ENCODE peak calls at places on chromosomes 2 and 18, in ten cellular contexts. One of them, this sample, is unnamed.

GRCh38 chr2:229713371-229714079 is 830 bp downstream of the DNER start:
- DNase-seq in T-cell: no peak
- DNase-seq in hippocampal formation: peak; percentile 50
- DNase-seq in iris pigment epithelial cell: peak; percentile 16
- DNase-seq in substantia nigra: peak; percentile 79
- DNase-seq in GDM1: no peak
- DNase-seq in HTR-8/SVneo: no peak
- DNase-seq in activated T-helper 1 cell treated with Interleukin-2 at 50 U/mL for 16 hours: no peak
- DNase-seq in foreskin fibroblast: peak; percentile 58
- DNase-seq in GM12878: no peak
- DNase-seq in this sample: no peak

GRCh38 chr18:10953672-10954071 is 195.7 kb downstream of the PIEZO2 start:
- DNase-seq in T-cell: no peak
- DNase-seq in hippocampal formation: no peak
- DNase-seq in iris pigment epithelial cell: no peak
- DNase-seq in substantia nigra: no peak
- DNase-seq in GDM1: no peak
- DNase-seq in HTR-8/SVneo: no peak
- DNase-seq in activated T-helper 1 cell treated with Interleukin-2 at 50 U/mL for 16 hours: no peak
- DNase-seq in foreskin fibroblast: no peak
- DNase-seq in GM12878: peak; percentile 84
- DNase-seq in this sample: no peak

GRCh38 chr2:132577693-132578092 is 92.3 kb downstream of the LYPD1 start:
- DNase-seq in T-cell: no peak
- DNase-seq in hippocampal formation: no peak
- DNase-seq in iris pigment epithelial cell: no peak
- DNase-seq in substantia nigra: no peak
- DNase-seq in GDM1: no peak
- DNase-seq in HTR-8/SVneo: no peak
- DNase-seq in activated T-helper 1 cell treated with Interleukin-2 at 50 U/mL for 16 hours: no peak
- DNase-seq in foreskin fibroblast: no peak
- DNase-seq in GM12878: no peak
- DNase-seq in this sample: no peak

GRCh38 chr18:3380384-3380961 is 69.5 kb upstream of the TGIF1 start:
- DNase-seq in T-cell: no peak
- DNase-seq in hippocampal formation: no peak
- DNase-seq in iris pigment epithelial cell: peak; percentile 69
- DNase-seq in substantia nigra: no peak
- DNase-seq in GDM1: no peak
- DNase-seq in HTR-8/SVneo: peak; percentile 29
- DNase-seq in activated T-helper 1 cell treated with Interleukin-2 at 50 U/mL for 16 hours: no peak
- DNase-seq in foreskin fibroblast: peak; percentile 2
- DNase-seq in GM12878: no peak
- DNase-seq in this sample: no peak

GRCh38 chr2:27988718-27989117 is 98.2 kb downstream of the BABAM2 start:
- DNase-seq in T-cell: no peak
- DNase-seq in hippocampal formation: no peak
- DNase-seq in iris pigment epithelial cell: no peak
- DNase-seq in substantia nigra: no peak
- DNase-seq in GDM1: no peak
- DNase-seq in HTR-8/SVneo: no peak
- DNase-seq in activated T-helper 1 cell treated with Interleukin-2 at 50 U/mL for 16 hours: no peak
- DNase-seq in foreskin fibroblast: no peak
- DNase-seq in GM12878: no peak
- DNase-seq in this sample: no peak

GRCh38 chr2:174012347-174013309 is 47.5 kb upstream of the SP3 start:
- DNase-seq in T-cell: peak; percentile 17
- DNase-seq in hippocampal formation: no peak
- DNase-seq in iris pigment epithelial cell: peak; percentile 66
- DNase-seq in substantia nigra: peak; percentile 32
- DNase-seq in GDM1: no peak
- DNase-seq in HTR-8/SVneo: no peak
- DNase-seq in activated T-helper 1 cell treated with Interleukin-2 at 50 U/mL for 16 hours: peak; percentile 15
- DNase-seq in foreskin fibroblast: peak; percentile 75
- DNase-seq in GM12878: no peak
- DNase-seq in this sample: peak; percentile 91

GRCh38 chr18:28178720-28179119 is 1.8 kb upstream of the CDH2 start:
- DNase-seq in T-cell: no peak
- DNase-seq in hippocampal formation: no peak
- DNase-seq in iris pigment epithelial cell: peak; percentile 73
- DNase-seq in substantia nigra: no peak
- DNase-seq in GDM1: no peak
- DNase-seq in HTR-8/SVneo: peak; percentile 17
- DNase-seq in activated T-helper 1 cell treated with Interleukin-2 at 50 U/mL for 16 hours: no peak
- DNase-seq in foreskin fibroblast: peak; percentile 14
- DNase-seq in GM12878: no peak
- DNase-seq in this sample: no peak

GRCh38 chr2:232838406-232838874 is 31.6 kb upstream of the SNORC start:
- DNase-seq in T-cell: peak; percentile 12
- DNase-seq in hippocampal formation: no peak
- DNase-seq in iris pigment epithelial cell: no peak
- DNase-seq in substantia nigra: no peak
- DNase-seq in GDM1: no peak
- DNase-seq in HTR-8/SVneo: no peak
- DNase-seq in activated T-helper 1 cell treated with Interleukin-2 at 50 U/mL for 16 hours: peak; percentile 29
- DNase-seq in foreskin fibroblast: peak; percentile 14
- DNase-seq in GM12878: peak; percentile 59
- DNase-seq in this sample: no peak

GRCh38 chr2:9207641-9208301 is 1.2 kb downstream of the ASAP2 start:
- DNase-seq in T-cell: no peak
- DNase-seq in hippocampal formation: no peak
- DNase-seq in iris pigment epithelial cell: peak; percentile 35
- DNase-seq in substantia nigra: no peak
- DNase-seq in GDM1: no peak
- DNase-seq in HTR-8/SVneo: peak; percentile 43
- DNase-seq in activated T-helper 1 cell treated with Interleukin-2 at 50 U/mL for 16 hours: no peak
- DNase-seq in foreskin fibroblast: no peak
- DNase-seq in GM12878: no peak
- DNase-seq in this sample: peak; percentile 70

GRCh38 chr2:40758778-40759177 is 306.9 kb upstream of the SLC8A1 start:
- DNase-seq in T-cell: no peak
- DNase-seq in hippocampal formation: no peak
- DNase-seq in iris pigment epithelial cell: no peak
- DNase-seq in substantia nigra: no peak
- DNase-seq in GDM1: no peak
- DNase-seq in HTR-8/SVneo: no peak
- DNase-seq in activated T-helper 1 cell treated with Interleukin-2 at 50 U/mL for 16 hours: no peak
- DNase-seq in foreskin fibroblast: peak; percentile 15
- DNase-seq in GM12878: no peak
- DNase-seq in this sample: no peak

GRCh38 chr2:117972466-117973123 is 41.3 kb downstream of the CCDC93 start:
- DNase-seq in T-cell: no peak
- DNase-seq in hippocampal formation: no peak
- DNase-seq in iris pigment epithelial cell: peak; percentile 92
- DNase-seq in substantia nigra: no peak
- DNase-seq in GDM1: no peak
- DNase-seq in HTR-8/SVneo: no peak
- DNase-seq in activated T-helper 1 cell treated with Interleukin-2 at 50 U/mL for 16 hours: no peak
- DNase-seq in foreskin fibroblast: no peak
- DNase-seq in GM12878: no peak
- DNase-seq in this sample: no peak

GRCh38 chr2:181658444-181658843 is 1.5 kb upstream of the CERKL start:
- DNase-seq in T-cell: no peak
- DNase-seq in hippocampal formation: no peak
- DNase-seq in iris pigment epithelial cell: no peak
- DNase-seq in substantia nigra: no peak
- DNase-seq in GDM1: no peak
- DNase-seq in HTR-8/SVneo: no peak
- DNase-seq in activated T-helper 1 cell treated with Interleukin-2 at 50 U/mL for 16 hours: no peak
- DNase-seq in foreskin fibroblast: no peak
- DNase-seq in GM12878: no peak
- DNase-seq in this sample: no peak

GRCh38 chr2:238786792-238787490 is 60.9 kb upstream of the TWIST2 start:
- DNase-seq in T-cell: no peak
- DNase-seq in hippocampal formation: no peak
- DNase-seq in iris pigment epithelial cell: no peak
- DNase-seq in substantia nigra: no peak
- DNase-seq in GDM1: no peak
- DNase-seq in HTR-8/SVneo: no peak
- DNase-seq in activated T-helper 1 cell treated with Interleukin-2 at 50 U/mL for 16 hours: no peak
- DNase-seq in foreskin fibroblast: peak; percentile 84
- DNase-seq in GM12878: no peak
- DNase-seq in this sample: no peak

GRCh38 chr2:125224188-125224587 is 1199.1 kb downstream of the CNTNAP5 start:
- DNase-seq in T-cell: no peak
- DNase-seq in hippocampal formation: no peak
- DNase-seq in iris pigment epithelial cell: no peak
- DNase-seq in substantia nigra: no peak
- DNase-seq in GDM1: no peak
- DNase-seq in HTR-8/SVneo: no peak
- DNase-seq in activated T-helper 1 cell treated with Interleukin-2 at 50 U/mL for 16 hours: no peak
- DNase-seq in foreskin fibroblast: no peak
- DNase-seq in GM12878: no peak
- DNase-seq in this sample: peak; percentile 8

GRCh38 chr2:161171595-161171929 is 11.3 kb downstream of the TANK start:
- DNase-seq in T-cell: no peak
- DNase-seq in hippocampal formation: no peak
- DNase-seq in iris pigment epithelial cell: peak; percentile 12
- DNase-seq in substantia nigra: no peak
- DNase-seq in GDM1: no peak
- DNase-seq in HTR-8/SVneo: no peak
- DNase-seq in activated T-helper 1 cell treated with Interleukin-2 at 50 U/mL for 16 hours: no peak
- DNase-seq in foreskin fibroblast: no peak
- DNase-seq in GM12878: no peak
- DNase-seq in this sample: no peak